ENCODE peak calls at places on chromosomes 13 and 19, in eight cellular contexts. One of them, this sample, is unnamed. For H3K27me3, the result is how much of the 10 kb centered on the place peaks cover.

GRCh38 chr19:40486017-40486416 is 19.2 kb downstream of the SPTBN4 start:
- DNase-seq in dorsolateral prefrontal cortex: no peak
- DNase-seq in mesendoderm: no peak
- DNase-seq in BE2C: no peak
- DNase-seq in colonic mucosa: no peak
- DNase-seq in H1: no peak
- DNase-seq in uterus: no peak
- DNase-seq in CD4-positive, alpha-beta T cell: no peak
- DNase-seq in this sample: no peak

GRCh38 chr19:33005440-33005839 is 33.4 kb downstream of the FAAP24 start:
- DNase-seq in mesendoderm: peak
- DNase-seq in dorsolateral prefrontal cortex: no peak
- DNase-seq in uterus: no peak
- DNase-seq in CD4-positive, alpha-beta T cell: no peak
- DNase-seq in colonic mucosa: no peak
- DNase-seq in H1: no peak
- DNase-seq in BE2C: no peak
- DNase-seq in this sample: no peak

GRCh38 chr19:38658462-38659306 is 11.2 kb downstream of the ACTN4 start:
- DNase-seq in CD4-positive, alpha-beta T cell: no peak
- DNase-seq in BE2C: no peak
- DNase-seq in uterus: no peak
- DNase-seq in dorsolateral prefrontal cortex: no peak
- DNase-seq in mesendoderm: peak
- DNase-seq in H1: no peak
- DNase-seq in colonic mucosa: peak
- DNase-seq in this sample: no peak

GRCh38 chr19:18789883-18790565 is 1.1 kb downstream of the COMP start:
- DNase-seq in uterus: no peak
- DNase-seq in colonic mucosa: no peak
- DNase-seq in dorsolateral prefrontal cortex: no peak
- DNase-seq in H1: peak
- DNase-seq in BE2C: no peak
- DNase-seq in CD4-positive, alpha-beta T cell: no peak
- DNase-seq in mesendoderm: peak
- DNase-seq in this sample: no peak

GRCh38 chr13:27171244-27171829 is at the start of gene USP12:
- DNase-seq in dorsolateral prefrontal cortex: no peak
- DNase-seq in CD4-positive, alpha-beta T cell: no peak
- DNase-seq in mesendoderm: peak
- DNase-seq in BE2C: peak
- DNase-seq in H1: peak
- DNase-seq in uterus: no peak
- DNase-seq in colonic mucosa: no peak
- DNase-seq in this sample: peak

GRCh38 chr19:49058592-49058991 is 1.0 kb upstream of the CGB7 start:
- DNase-seq in H1: no peak
- DNase-seq in BE2C: peak
- DNase-seq in colonic mucosa: peak
- DNase-seq in mesendoderm: peak
- DNase-seq in CD4-positive, alpha-beta T cell: no peak
- DNase-seq in dorsolateral prefrontal cortex: no peak
- DNase-seq in uterus: no peak
- DNase-seq in this sample: peak

GRCh38 chr13:87274209-87274819 is 396.9 kb upstream of the SLITRK5 start:
- DNase-seq in BE2C: peak
- DNase-seq in mesendoderm: peak
- DNase-seq in H1: peak
- DNase-seq in uterus: no peak
- DNase-seq in dorsolateral prefrontal cortex: peak
- DNase-seq in colonic mucosa: peak
- DNase-seq in CD4-positive, alpha-beta T cell: no peak
- DNase-seq in this sample: no peak

GRCh38 chr13:37158481-37158880 is 53.0 kb upstream of the CSNK1A1L start:
- DNase-seq in CD4-positive, alpha-beta T cell: no peak
- DNase-seq in uterus: no peak
- DNase-seq in mesendoderm: no peak
- DNase-seq in BE2C: no peak
- DNase-seq in colonic mucosa: no peak
- DNase-seq in H1: no peak
- DNase-seq in dorsolateral prefrontal cortex: no peak
- DNase-seq in this sample: no peak

GRCh38 chr19:38736036-38736412 is 8.2 kb downstream of the CAPN12 start:
- DNase-seq in mesendoderm: peak
- DNase-seq in uterus: peak
- DNase-seq in CD4-positive, alpha-beta T cell: peak
- DNase-seq in colonic mucosa: peak
- DNase-seq in dorsolateral prefrontal cortex: no peak
- DNase-seq in H1: peak
- DNase-seq in BE2C: peak
- DNase-seq in this sample: peak

GRCh38 chr13:57634829-57635165 is 3.3 kb downstream of the PCDH17 start:
- DNase-seq in mesendoderm: no peak
- DNase-seq in dorsolateral prefrontal cortex: no peak
- DNase-seq in colonic mucosa: no peak
- DNase-seq in uterus: no peak
- DNase-seq in CD4-positive, alpha-beta T cell: no peak
- DNase-seq in H1: no peak
- DNase-seq in BE2C: peak
- DNase-seq in this sample: peak

GRCh38 chr13:29918845-29919244 is 68.4 kb upstream of the UBL3 start:
- DNase-seq in dorsolateral prefrontal cortex: no peak
- DNase-seq in H1: no peak
- DNase-seq in mesendoderm: no peak
- DNase-seq in colonic mucosa: no peak
- DNase-seq in CD4-positive, alpha-beta T cell: no peak
- DNase-seq in uterus: no peak
- DNase-seq in BE2C: no peak
- DNase-seq in this sample: peak

GRCh38 chr13:20366056-20366455 is 133.9 kb upstream of the GJB6 start:
- DNase-seq in BE2C: no peak
- DNase-seq in dorsolateral prefrontal cortex: no peak
- DNase-seq in CD4-positive, alpha-beta T cell: no peak
- DNase-seq in uterus: no peak
- DNase-seq in H1: no peak
- DNase-seq in mesendoderm: no peak
- DNase-seq in colonic mucosa: no peak
- DNase-seq in this sample: no peak

GRCh38 chr13:76489299-76489698 is 396.9 kb downstream of the KCTD12 start:
- DNase-seq in CD4-positive, alpha-beta T cell: no peak
- DNase-seq in BE2C: no peak
- DNase-seq in mesendoderm: no peak
- DNase-seq in H1: no peak
- DNase-seq in dorsolateral prefrontal cortex: no peak
- DNase-seq in colonic mucosa: no peak
- DNase-seq in uterus: no peak
- DNase-seq in this sample: no peak

GRCh38 chr19:47514151-47514868 is 553 bp downstream of the NAPA start:
- DNase-seq in mesendoderm: no peak
- DNase-seq in BE2C: no peak
- DNase-seq in H1: no peak
- DNase-seq in uterus: no peak
- DNase-seq in dorsolateral prefrontal cortex: no peak
- DNase-seq in CD4-positive, alpha-beta T cell: no peak
- DNase-seq in colonic mucosa: peak
- DNase-seq in this sample: no peak

GRCh38 chr13:78608254-78608704 is 4.9 kb upstream of the POU4F1 start:
- DNase-seq in uterus: no peak
- DNase-seq in CD4-positive, alpha-beta T cell: no peak
- DNase-seq in dorsolateral prefrontal cortex: no peak
- DNase-seq in H1: no peak
- DNase-seq in BE2C: no peak
- DNase-seq in colonic mucosa: no peak
- DNase-seq in mesendoderm: peak
- DNase-seq in this sample: no peak

GRCh38 chr13:78608705-78609463 is 5.5 kb upstream of the POU4F1 start:
- DNase-seq in mesendoderm: peak
- DNase-seq in dorsolateral prefrontal cortex: no peak
- DNase-seq in colonic mucosa: no peak
- DNase-seq in BE2C: peak
- DNase-seq in uterus: no peak
- DNase-seq in CD4-positive, alpha-beta T cell: no peak
- DNase-seq in H1: no peak
- DNase-seq in this sample: no peak

GRCh38 chr13:78610381-78610883 is 7.1 kb upstream of the POU4F1 start:
- DNase-seq in mesendoderm: no peak
- DNase-seq in CD4-positive, alpha-beta T cell: no peak
- DNase-seq in colonic mucosa: no peak
- DNase-seq in uterus: no peak
- DNase-seq in BE2C: no peak
- DNase-seq in dorsolateral prefrontal cortex: no peak
- DNase-seq in H1: no peak
- DNase-seq in this sample: no peak

GRCh38 chr13:78611040-78611439 is 7.7 kb upstream of the POU4F1 start:
- DNase-seq in mesendoderm: no peak
- DNase-seq in dorsolateral prefrontal cortex: no peak
- DNase-seq in uterus: no peak
- DNase-seq in H1: no peak
- DNase-seq in CD4-positive, alpha-beta T cell: no peak
- DNase-seq in colonic mucosa: no peak
- DNase-seq in BE2C: no peak
- DNase-seq in this sample: no peak

GRCh38 chr13:78609464-78610205 is 6.3 kb upstream of the POU4F1 start:
- DNase-seq in CD4-positive, alpha-beta T cell: no peak
- DNase-seq in H1: peak
- DNase-seq in dorsolateral prefrontal cortex: no peak
- DNase-seq in BE2C: peak
- DNase-seq in mesendoderm: peak
- DNase-seq in uterus: peak
- DNase-seq in colonic mucosa: no peak
- DNase-seq in this sample: no peak
- H3K27me3 ChIP-seq in CD4-positive, alpha-beta T cell: half or more
- H3K27me3 ChIP-seq in H1: half or more
- H3K27me3 ChIP-seq in dorsolateral prefrontal cortex: half or more
- H3K27me3 ChIP-seq in BE2C: half or more
- H3K27me3 ChIP-seq in mesendoderm: half or more
- H3K27me3 ChIP-seq in uterus: under half
- H3K27me3 ChIP-seq in colonic mucosa: half or more
- H3K27me3 ChIP-seq in this sample: under half

DNA sequence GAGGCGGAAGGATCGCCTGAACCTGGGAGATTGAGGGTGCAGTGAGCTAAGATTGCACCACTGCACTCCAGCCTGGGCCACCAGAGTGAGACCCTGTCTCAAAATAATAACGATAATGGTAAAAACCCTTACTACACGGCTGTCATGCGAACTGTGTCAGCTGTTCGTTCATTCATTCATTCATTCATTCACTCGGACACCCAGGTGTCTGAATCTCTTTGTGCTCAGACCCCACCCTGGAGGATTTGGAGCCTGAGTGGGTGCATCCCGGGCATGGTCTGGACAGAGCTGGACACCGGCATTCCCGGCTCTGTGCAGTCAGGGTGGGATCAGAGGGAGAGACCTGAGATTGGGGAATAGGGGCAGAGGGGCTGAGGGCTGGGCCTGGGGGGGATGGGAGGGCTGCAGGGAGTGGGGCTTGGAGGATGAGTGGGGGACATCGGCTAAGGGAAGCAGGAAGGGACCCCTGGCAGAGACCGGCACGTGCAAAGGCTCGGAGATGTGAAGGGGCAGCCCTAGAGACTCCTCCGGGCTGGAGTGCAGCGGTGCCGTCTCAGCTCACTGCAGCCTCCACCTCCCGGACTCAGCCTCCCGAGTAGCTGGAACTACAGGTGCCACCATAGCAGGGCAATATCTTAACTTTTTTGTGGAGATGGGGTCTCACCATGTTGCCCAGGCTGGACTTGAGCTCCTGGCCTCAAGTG is 31.6 kb upstream of the TCF3 start:
- DNase-seq in colonic mucosa: no peak
- DNase-seq in BE2C: no peak
- DNase-seq in H1: no peak
- DNase-seq in mesendoderm: no peak
- DNase-seq in dorsolateral prefrontal cortex: no peak
- DNase-seq in uterus: no peak
- DNase-seq in CD4-positive, alpha-beta T cell: no peak
- DNase-seq in this sample: no peak
- H3K27me3 ChIP-seq in colonic mucosa: under half
- H3K27me3 ChIP-seq in BE2C: half or more
- H3K27me3 ChIP-seq in H1: under half
- H3K27me3 ChIP-seq in mesendoderm: under half
- H3K27me3 ChIP-seq in dorsolateral prefrontal cortex: under half
- H3K27me3 ChIP-seq in uterus: under half
- H3K27me3 ChIP-seq in CD4-positive, alpha-beta T cell: under half
- H3K27me3 ChIP-seq in this sample: under half

GRCh38 chr13:28347456-28348371 is 147.2 kb downstream of the FLT1 start:
- DNase-seq in mesendoderm: peak
- DNase-seq in uterus: no peak
- DNase-seq in CD4-positive, alpha-beta T cell: no peak
- DNase-seq in H1: no peak
- DNase-seq in BE2C: peak
- DNase-seq in colonic mucosa: no peak
- DNase-seq in dorsolateral prefrontal cortex: no peak
- DNase-seq in this sample: no peak
- H3K27me3 ChIP-seq in mesendoderm: under half
- H3K27me3 ChIP-seq in uterus: under half
- H3K27me3 ChIP-seq in CD4-positive, alpha-beta T cell: under half
- H3K27me3 ChIP-seq in H1: under half
- H3K27me3 ChIP-seq in BE2C: under half
- H3K27me3 ChIP-seq in colonic mucosa: under half
- H3K27me3 ChIP-seq in dorsolateral prefrontal cortex: under half
- H3K27me3 ChIP-seq in this sample: under half

GRCh38 chr13:78680611-78681010 is 21.7 kb upstream of the OBI1 start:
- DNase-seq in mesendoderm: no peak
- DNase-seq in dorsolateral prefrontal cortex: peak
- DNase-seq in uterus: no peak
- DNase-seq in CD4-positive, alpha-beta T cell: no peak
- DNase-seq in colonic mucosa: no peak
- DNase-seq in H1: no peak
- DNase-seq in BE2C: no peak
- DNase-seq in this sample: no peak

GRCh38 chr13:78679329-78679728 is 20.4 kb upstream of the OBI1 start:
- DNase-seq in H1: no peak
- DNase-seq in colonic mucosa: no peak
- DNase-seq in CD4-positive, alpha-beta T cell: no peak
- DNase-seq in BE2C: no peak
- DNase-seq in uterus: no peak
- DNase-seq in mesendoderm: no peak
- DNase-seq in dorsolateral prefrontal cortex: no peak
- DNase-seq in this sample: no peak

GRCh38 chr13:78675112-78675511 is 16.2 kb upstream of the OBI1 start:
- DNase-seq in mesendoderm: no peak
- DNase-seq in colonic mucosa: no peak
- DNase-seq in H1: no peak
- DNase-seq in CD4-positive, alpha-beta T cell: no peak
- DNase-seq in uterus: no peak
- DNase-seq in dorsolateral prefrontal cortex: no peak
- DNase-seq in BE2C: no peak
- DNase-seq in this sample: no peak

GRCh38 chr13:78674638-78675037 is 15.7 kb upstream of the OBI1 start:
- DNase-seq in dorsolateral prefrontal cortex: no peak
- DNase-seq in CD4-positive, alpha-beta T cell: no peak
- DNase-seq in colonic mucosa: no peak
- DNase-seq in mesendoderm: no peak
- DNase-seq in BE2C: no peak
- DNase-seq in uterus: no peak
- DNase-seq in H1: no peak
- DNase-seq in this sample: no peak

DNA sequence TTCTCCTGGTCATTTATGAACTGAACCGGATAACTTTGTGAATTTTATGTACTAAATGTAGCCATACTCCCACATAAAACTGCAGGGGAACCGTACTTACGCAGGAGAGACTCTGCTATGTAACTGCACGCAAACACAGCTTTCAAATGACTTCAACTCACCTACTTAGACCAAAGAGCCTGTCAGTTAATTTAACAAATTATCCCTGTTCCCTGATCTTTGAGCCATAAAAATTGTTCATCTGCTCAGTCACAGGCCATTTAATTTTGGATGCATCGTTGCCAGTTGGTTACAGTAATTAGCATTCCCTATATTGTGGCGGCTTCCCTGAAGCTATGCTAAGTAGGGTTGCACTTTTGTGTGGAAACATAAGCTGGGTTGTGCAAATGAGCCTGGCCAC is 21.1 kb upstream of the OBI1 start:
- DNase-seq in uterus: no peak
- DNase-seq in CD4-positive, alpha-beta T cell: no peak
- DNase-seq in H1: no peak
- DNase-seq in colonic mucosa: no peak
- DNase-seq in mesendoderm: no peak
- DNase-seq in dorsolateral prefrontal cortex: no peak
- DNase-seq in BE2C: no peak
- DNase-seq in this sample: no peak
- H3K27me3 ChIP-seq in uterus: under half
- H3K27me3 ChIP-seq in CD4-positive, alpha-beta T cell: under half
- H3K27me3 ChIP-seq in H1: under half
- H3K27me3 ChIP-seq in colonic mucosa: under half
- H3K27me3 ChIP-seq in mesendoderm: under half
- H3K27me3 ChIP-seq in dorsolateral prefrontal cortex: under half
- H3K27me3 ChIP-seq in BE2C: under half
- H3K27me3 ChIP-seq in this sample: under half

This sample was measured in breast epithelium.